ENCODE peak calls at places on chromosome 22, in nine cellular contexts. One of them, this sample, is unnamed.

GRCh38 chr22:17260950-17261349 is 41.7 kb upstream of the ADA2 start:
- DNase-seq in fibroblast of pulmonary artery: no peak
- DNase-seq in endodermal cell: peak; percentile 90
- DNase-seq in psoas muscle: no peak
- DNase-seq in right lobe of liver: no peak
- DNase-seq in tibial nerve: no peak
- DNase-seq in HL-60: no peak
- DNase-seq in neural crest cell: peak; percentile 14
- DNase-seq in heart right ventricle: no peak
- DNase-seq in this sample: no peak

GRCh38 chr22:46576556-46577351 is 39.3 kb upstream of the CELSR1 start:
- DNase-seq in psoas muscle: peak; percentile 64
- DNase-seq in right lobe of liver: peak; percentile 69
- DNase-seq in heart right ventricle: peak; percentile 71
- DNase-seq in tibial nerve: no peak
- DNase-seq in endodermal cell: peak; percentile 59
- DNase-seq in HL-60: no peak
- DNase-seq in neural crest cell: no peak
- DNase-seq in fibroblast of pulmonary artery: peak; percentile 46
- DNase-seq in this sample: peak; percentile 45

GRCh38 chr22:27186643-27187042 is 529.3 kb downstream of the MIAT start:
- DNase-seq in fibroblast of pulmonary artery: no peak
- DNase-seq in heart right ventricle: no peak
- DNase-seq in endodermal cell: no peak
- DNase-seq in neural crest cell: no peak
- DNase-seq in right lobe of liver: no peak
- DNase-seq in tibial nerve: no peak
- DNase-seq in psoas muscle: no peak
- DNase-seq in HL-60: no peak
- DNase-seq in this sample: no peak

GRCh38 chr22:31578171-31578570 is 81.8 kb downstream of the SFI1 start:
- DNase-seq in neural crest cell: no peak
- DNase-seq in heart right ventricle: no peak
- DNase-seq in psoas muscle: no peak
- DNase-seq in tibial nerve: no peak
- DNase-seq in right lobe of liver: no peak
- DNase-seq in fibroblast of pulmonary artery: no peak
- DNase-seq in HL-60: no peak
- DNase-seq in endodermal cell: no peak
- DNase-seq in this sample: no peak

GRCh38 chr22:19981171-19981960 is 35.3 kb downstream of the ARVCF start:
- DNase-seq in HL-60: no peak
- DNase-seq in fibroblast of pulmonary artery: no peak
- DNase-seq in psoas muscle: peak; percentile 11
- DNase-seq in heart right ventricle: peak; percentile 14
- DNase-seq in neural crest cell: no peak
- DNase-seq in right lobe of liver: peak; percentile 19
- DNase-seq in endodermal cell: no peak
- DNase-seq in tibial nerve: no peak
- DNase-seq in this sample: no peak

GRCh38 chr22:29369460-29369859 is 18.9 kb downstream of the AP1B1 start:
- DNase-seq in endodermal cell: peak; percentile 87
- DNase-seq in right lobe of liver: peak; percentile 52
- DNase-seq in fibroblast of pulmonary artery: peak; percentile 74
- DNase-seq in heart right ventricle: peak; percentile 60
- DNase-seq in HL-60: peak; percentile 83
- DNase-seq in tibial nerve: peak; percentile 67
- DNase-seq in psoas muscle: peak; percentile 79
- DNase-seq in neural crest cell: peak; percentile 47
- DNase-seq in this sample: no peak

GRCh38 chr22:41001722-41002122 is 50.5 kb downstream of the RBX1 start:
- DNase-seq in HL-60: no peak
- DNase-seq in tibial nerve: no peak
- DNase-seq in endodermal cell: no peak
- DNase-seq in fibroblast of pulmonary artery: peak; percentile 42
- DNase-seq in right lobe of liver: no peak
- DNase-seq in neural crest cell: no peak
- DNase-seq in heart right ventricle: no peak
- DNase-seq in psoas muscle: no peak
- DNase-seq in this sample: no peak

GRCh38 chr22:20229916-20230775 is 38.0 kb downstream of the RTN4R start:
- DNase-seq in HL-60: no peak
- DNase-seq in fibroblast of pulmonary artery: no peak
- DNase-seq in right lobe of liver: no peak
- DNase-seq in endodermal cell: no peak
- DNase-seq in heart right ventricle: no peak
- DNase-seq in neural crest cell: no peak
- DNase-seq in tibial nerve: no peak
- DNase-seq in psoas muscle: no peak
- DNase-seq in this sample: no peak

GRCh38 chr22:26122920-26123468 is 46.3 kb upstream of the SEZ6L start:
- DNase-seq in fibroblast of pulmonary artery: no peak
- DNase-seq in psoas muscle: no peak
- DNase-seq in right lobe of liver: no peak
- DNase-seq in endodermal cell: no peak
- DNase-seq in HL-60: no peak
- DNase-seq in tibial nerve: no peak
- DNase-seq in neural crest cell: no peak
- DNase-seq in heart right ventricle: no peak
- DNase-seq in this sample: no peak

GRCh38 chr22:32557424-32557823 is 82.8 kb downstream of the FBXO7 start:
- DNase-seq in right lobe of liver: no peak
- DNase-seq in neural crest cell: no peak
- DNase-seq in heart right ventricle: no peak
- DNase-seq in endodermal cell: no peak
- DNase-seq in fibroblast of pulmonary artery: no peak
- DNase-seq in psoas muscle: no peak
- DNase-seq in tibial nerve: no peak
- DNase-seq in HL-60: no peak
- DNase-seq in this sample: no peak

GRCh38 chr22:42905217-42905616 is 48.1 kb upstream of the ARFGAP3 start:
- DNase-seq in tibial nerve: no peak
- DNase-seq in endodermal cell: no peak
- DNase-seq in psoas muscle: no peak
- DNase-seq in HL-60: no peak
- DNase-seq in heart right ventricle: peak; percentile 56
- DNase-seq in fibroblast of pulmonary artery: no peak
- DNase-seq in neural crest cell: no peak
- DNase-seq in right lobe of liver: peak; percentile 62
- DNase-seq in this sample: no peak

GRCh38 chr22:42904049-42904448 is 47.0 kb upstream of the ARFGAP3 start:
- DNase-seq in neural crest cell: no peak
- DNase-seq in psoas muscle: no peak
- DNase-seq in heart right ventricle: no peak
- DNase-seq in right lobe of liver: no peak
- DNase-seq in fibroblast of pulmonary artery: no peak
- DNase-seq in tibial nerve: no peak
- DNase-seq in endodermal cell: no peak
- DNase-seq in HL-60: no peak
- DNase-seq in this sample: no peak

GRCh38 chr22:42905702-42906183 is 48.7 kb upstream of the ARFGAP3 start:
- DNase-seq in heart right ventricle: peak; percentile 69
- DNase-seq in right lobe of liver: peak; percentile 94
- DNase-seq in fibroblast of pulmonary artery: no peak
- DNase-seq in endodermal cell: no peak
- DNase-seq in neural crest cell: no peak
- DNase-seq in psoas muscle: peak; percentile 46
- DNase-seq in tibial nerve: no peak
- DNase-seq in HL-60: no peak
- DNase-seq in this sample: no peak

GRCh38 chr22:42901790-42902508 is 44.9 kb upstream of the ARFGAP3 start:
- DNase-seq in HL-60: no peak
- DNase-seq in fibroblast of pulmonary artery: no peak
- DNase-seq in tibial nerve: no peak
- DNase-seq in heart right ventricle: peak; percentile 61
- DNase-seq in right lobe of liver: no peak
- DNase-seq in endodermal cell: no peak
- DNase-seq in neural crest cell: no peak
- DNase-seq in psoas muscle: peak; percentile 50
- DNase-seq in this sample: no peak

DNA sequence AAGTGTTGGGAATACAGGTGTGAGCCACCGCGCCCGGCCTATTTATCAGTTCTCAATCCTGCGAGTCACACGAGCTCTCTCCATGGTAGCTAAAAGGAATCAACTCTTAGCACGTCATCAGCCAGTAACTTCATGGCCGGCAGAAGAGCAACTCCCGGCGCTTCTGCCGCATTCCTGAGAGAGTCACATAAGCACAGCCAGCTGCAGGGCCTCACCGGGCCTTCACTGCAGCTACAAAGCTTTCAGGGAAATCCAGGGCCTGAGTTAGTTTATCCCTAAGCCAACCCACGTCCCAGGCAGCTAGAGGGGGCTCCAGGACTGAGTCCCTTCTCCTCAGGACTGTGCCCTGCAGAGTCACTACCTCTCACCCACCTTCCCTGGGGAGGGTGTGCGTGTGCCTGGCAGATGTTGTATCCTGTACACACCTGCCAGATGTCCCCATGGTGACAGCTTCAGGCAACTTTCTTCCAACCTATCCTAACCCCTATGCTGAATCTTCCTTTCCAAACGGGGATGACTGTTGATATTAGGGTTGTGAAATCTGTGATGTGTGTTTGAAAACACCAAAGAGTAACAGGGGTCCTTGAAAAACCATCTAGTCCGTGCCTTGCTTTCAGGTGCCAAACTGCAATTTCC is 45.9 kb upstream of the ARFGAP3 start:
- DNase-seq in right lobe of liver: no peak
- DNase-seq in tibial nerve: no peak
- DNase-seq in HL-60: no peak
- DNase-seq in neural crest cell: no peak
- DNase-seq in endodermal cell: peak; percentile 69
- DNase-seq in fibroblast of pulmonary artery: peak; percentile 37
- DNase-seq in psoas muscle: no peak
- DNase-seq in heart right ventricle: no peak
- DNase-seq in this sample: no peak
- TF ChIP-seq CTCF in right lobe of liver: no peak
- TF ChIP-seq CTCF in tibial nerve: no peak
- TF ChIP-seq CTCF in HL-60: no peak
- TF ChIP-seq CTCF in neural crest cell: no peak
- TF ChIP-seq CTCF in endodermal cell: peak; percentile 65
- TF ChIP-seq CTCF in fibroblast of pulmonary artery: no peak
- TF ChIP-seq CTCF in psoas muscle: no peak
- TF ChIP-seq CTCF in heart right ventricle: peak; percentile 42
- TF ChIP-seq CTCF in this sample: peak; percentile 16

DNA sequence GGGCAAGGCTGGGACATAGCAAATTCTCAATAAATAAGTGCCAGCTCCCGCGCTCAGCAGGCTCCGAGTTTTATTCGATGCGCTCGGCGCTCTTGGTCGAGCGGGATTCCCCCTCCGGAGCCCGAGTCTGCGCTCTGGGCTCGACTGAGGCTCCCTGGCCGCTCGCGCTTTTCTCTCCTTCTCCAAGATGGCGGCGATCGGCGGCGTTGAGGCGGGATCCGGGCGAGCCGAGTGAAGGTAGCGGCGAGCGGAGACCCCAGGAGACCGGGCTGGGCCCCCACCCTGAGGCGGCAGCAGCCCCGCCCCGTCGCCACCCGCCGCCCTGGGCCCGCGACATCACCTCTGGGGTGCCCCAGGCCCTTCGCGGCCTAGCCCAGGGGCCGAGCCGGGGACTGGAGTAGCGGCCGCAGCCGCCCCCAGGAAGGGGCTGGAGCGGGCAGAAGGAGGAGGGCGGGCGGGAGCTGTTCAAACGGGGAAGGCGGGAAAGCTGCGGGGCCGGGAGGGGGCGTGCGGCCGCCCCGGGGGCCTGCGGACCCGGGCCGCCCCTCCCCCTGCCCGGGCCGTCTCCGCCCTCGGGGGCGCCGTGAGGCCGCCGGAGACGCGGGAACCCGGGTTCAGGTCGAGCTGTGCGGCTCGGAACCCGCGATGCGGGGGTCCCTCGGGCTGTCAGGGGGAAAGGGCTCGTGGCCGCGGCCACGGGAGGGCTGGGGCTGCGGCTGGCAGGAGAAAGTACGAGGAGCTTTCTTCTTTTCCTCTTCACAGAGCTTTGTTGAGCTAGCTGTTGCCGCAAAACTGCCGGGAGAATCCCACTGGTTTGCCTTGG is at the start of gene HMGXB4:
- DNase-seq in right lobe of liver: peak; percentile 89
- DNase-seq in psoas muscle: peak; percentile 92
- DNase-seq in tibial nerve: peak; percentile 68
- DNase-seq in fibroblast of pulmonary artery: peak; percentile 90
- DNase-seq in HL-60: peak; percentile 88
- DNase-seq in neural crest cell: peak; percentile 76
- DNase-seq in endodermal cell: peak; percentile 93
- DNase-seq in heart right ventricle: peak; percentile 88
- DNase-seq in this sample: peak; percentile 31
- TF ChIP-seq CTCF in right lobe of liver: no peak
- TF ChIP-seq CTCF in psoas muscle: peak; percentile 17
- TF ChIP-seq CTCF in tibial nerve: peak; percentile 36
- TF ChIP-seq CTCF in fibroblast of pulmonary artery: no peak
- TF ChIP-seq CTCF in HL-60: no peak
- TF ChIP-seq CTCF in neural crest cell: peak; percentile 42
- TF ChIP-seq CTCF in endodermal cell: no peak
- TF ChIP-seq CTCF in heart right ventricle: peak; percentile 47
- TF ChIP-seq CTCF in this sample: no peak

GRCh38 chr22:45502215-45503070 is at the start of gene FBLN1:
- DNase-seq in psoas muscle: peak; percentile 67
- DNase-seq in HL-60: no peak
- DNase-seq in tibial nerve: no peak
- DNase-seq in fibroblast of pulmonary artery: no peak
- DNase-seq in neural crest cell: peak; percentile 70
- DNase-seq in endodermal cell: peak; percentile 91
- DNase-seq in heart right ventricle: peak; percentile 64
- DNase-seq in right lobe of liver: no peak
- DNase-seq in this sample: peak; percentile 47
- TF ChIP-seq CTCF in psoas muscle: no peak
- TF ChIP-seq CTCF in HL-60: no peak
- TF ChIP-seq CTCF in tibial nerve: no peak
- TF ChIP-seq CTCF in fibroblast of pulmonary artery: no peak
- TF ChIP-seq CTCF in neural crest cell: peak; percentile 44
- TF ChIP-seq CTCF in endodermal cell: peak; percentile 58
- TF ChIP-seq CTCF in heart right ventricle: peak; percentile 44
- TF ChIP-seq CTCF in right lobe of liver: no peak
- TF ChIP-seq CTCF in this sample: peak; percentile 23

GRCh38 chr22:50224071-50224470 is 20.8 kb downstream of the TUBGCP6 start:
- DNase-seq in fibroblast of pulmonary artery: no peak
- DNase-seq in psoas muscle: no peak
- DNase-seq in tibial nerve: no peak
- DNase-seq in heart right ventricle: no peak
- DNase-seq in right lobe of liver: no peak
- DNase-seq in HL-60: no peak
- DNase-seq in neural crest cell: no peak
- DNase-seq in endodermal cell: no peak
- DNase-seq in this sample: no peak

GRCh38 chr22:50222508-50222907 is 21.7 kb downstream of the SELENOO start:
- DNase-seq in HL-60: no peak
- DNase-seq in tibial nerve: no peak
- DNase-seq in heart right ventricle: no peak
- DNase-seq in neural crest cell: no peak
- DNase-seq in endodermal cell: peak; percentile 22
- DNase-seq in right lobe of liver: no peak
- DNase-seq in psoas muscle: no peak
- DNase-seq in fibroblast of pulmonary artery: no peak
- DNase-seq in this sample: no peak

GRCh38 chr22:50219800-50220602 is 19.2 kb downstream of the SELENOO start:
- DNase-seq in HL-60: no peak
- DNase-seq in psoas muscle: no peak
- DNase-seq in right lobe of liver: peak; percentile 29
- DNase-seq in endodermal cell: peak; percentile 27
- DNase-seq in tibial nerve: no peak
- DNase-seq in heart right ventricle: no peak
- DNase-seq in neural crest cell: no peak
- DNase-seq in fibroblast of pulmonary artery: no peak
- DNase-seq in this sample: no peak

GRCh38 chr22:50220603-50221409 is 20.0 kb downstream of the SELENOO start:
- DNase-seq in tibial nerve: no peak
- DNase-seq in neural crest cell: no peak
- DNase-seq in endodermal cell: peak; percentile 35
- DNase-seq in right lobe of liver: peak; percentile 19
- DNase-seq in HL-60: no peak
- DNase-seq in psoas muscle: no peak
- DNase-seq in heart right ventricle: no peak
- DNase-seq in fibroblast of pulmonary artery: no peak
- DNase-seq in this sample: no peak

GRCh38 chr22:50221410-50222300 is 20.8 kb downstream of the SELENOO start:
- DNase-seq in endodermal cell: peak; percentile 63
- DNase-seq in psoas muscle: no peak
- DNase-seq in neural crest cell: no peak
- DNase-seq in tibial nerve: no peak
- DNase-seq in heart right ventricle: no peak
- DNase-seq in HL-60: no peak
- DNase-seq in fibroblast of pulmonary artery: no peak
- DNase-seq in right lobe of liver: peak; percentile 18
- DNase-seq in this sample: no peak
- TF ChIP-seq CTCF in endodermal cell: peak; percentile 38
- TF ChIP-seq CTCF in psoas muscle: no peak
- TF ChIP-seq CTCF in neural crest cell: no peak
- TF ChIP-seq CTCF in tibial nerve: no peak
- TF ChIP-seq CTCF in heart right ventricle: no peak
- TF ChIP-seq CTCF in HL-60: no peak
- TF ChIP-seq CTCF in fibroblast of pulmonary artery: no peak
- TF ChIP-seq CTCF in right lobe of liver: no peak
- TF ChIP-seq CTCF in this sample: no peak

This sample was measured in D721Med.